ENCODE peak calls at places on chromosome 18, in ten cellular contexts. One of them, this sample, is unnamed.

GRCh38 chr18:43046324-43046723 is 69.2 kb downstream of the RIT2 start:
- DNase-seq in suprapubic skin: no peak
- DNase-seq in amniotic stem cell: no peak
- DNase-seq in PC-3: no peak
- DNase-seq in Peyer's patch: no peak
- DNase-seq in stimulated activated naive CD4-positive, alpha-beta T cell: no peak
- DNase-seq in BE2C: peak; percentile 61
- DNase-seq in activated T-helper 1 cell treated with anti-CD3 and anti-CD28 coated beads, Interleukin-2, amount 50 U/mL, for 16 hours: no peak
- DNase-seq in RCC 7860: no peak
- DNase-seq in AG04450: no peak
- DNase-seq in this sample: no peak

GRCh38 chr18:62790836-62791772 is 75.8 kb downstream of the PHLPP1 start:
- DNase-seq in suprapubic skin: no peak
- DNase-seq in amniotic stem cell: no peak
- DNase-seq in PC-3: no peak
- DNase-seq in Peyer's patch: no peak
- DNase-seq in stimulated activated naive CD4-positive, alpha-beta T cell: no peak
- DNase-seq in BE2C: no peak
- DNase-seq in activated T-helper 1 cell treated with anti-CD3 and anti-CD28 coated beads, Interleukin-2, amount 50 U/mL, for 16 hours: no peak
- DNase-seq in RCC 7860: no peak
- DNase-seq in AG04450: no peak
- DNase-seq in this sample: no peak

GRCh38 chr18:79108520-79109215 is 39.5 kb downstream of the ATP9B start:
- DNase-seq in suprapubic skin: no peak
- DNase-seq in amniotic stem cell: no peak
- DNase-seq in PC-3: no peak
- DNase-seq in Peyer's patch: no peak
- DNase-seq in stimulated activated naive CD4-positive, alpha-beta T cell: no peak
- DNase-seq in BE2C: no peak
- DNase-seq in activated T-helper 1 cell treated with anti-CD3 and anti-CD28 coated beads, Interleukin-2, amount 50 U/mL, for 16 hours: no peak
- DNase-seq in RCC 7860: no peak
- DNase-seq in AG04450: no peak
- DNase-seq in this sample: no peak

GRCh38 chr18:9055185-9055584 is 47.3 kb upstream of the NDUFV2 start:
- DNase-seq in suprapubic skin: no peak
- DNase-seq in amniotic stem cell: peak; percentile 61
- DNase-seq in PC-3: peak; percentile 90
- DNase-seq in Peyer's patch: no peak
- DNase-seq in stimulated activated naive CD4-positive, alpha-beta T cell: no peak
- DNase-seq in BE2C: no peak
- DNase-seq in activated T-helper 1 cell treated with anti-CD3 and anti-CD28 coated beads, Interleukin-2, amount 50 U/mL, for 16 hours: no peak
- DNase-seq in RCC 7860: peak; percentile 58
- DNase-seq in AG04450: peak; percentile 27
- DNase-seq in this sample: no peak

GRCh38 chr18:44594779-44595467 is 85.8 kb upstream of the SETBP1 start:
- DNase-seq in suprapubic skin: no peak
- DNase-seq in amniotic stem cell: peak; percentile 34
- DNase-seq in PC-3: peak; percentile 71
- DNase-seq in Peyer's patch: no peak
- DNase-seq in stimulated activated naive CD4-positive, alpha-beta T cell: no peak
- DNase-seq in BE2C: no peak
- DNase-seq in activated T-helper 1 cell treated with anti-CD3 and anti-CD28 coated beads, Interleukin-2, amount 50 U/mL, for 16 hours: no peak
- DNase-seq in RCC 7860: no peak
- DNase-seq in AG04450: no peak
- DNase-seq in this sample: no peak

GRCh38 chr18:49565656-49566055 is 3.8 kb downstream of the LIPG start:
- DNase-seq in suprapubic skin: no peak
- DNase-seq in amniotic stem cell: no peak
- DNase-seq in PC-3: no peak
- DNase-seq in Peyer's patch: no peak
- DNase-seq in stimulated activated naive CD4-positive, alpha-beta T cell: no peak
- DNase-seq in BE2C: no peak
- DNase-seq in activated T-helper 1 cell treated with anti-CD3 and anti-CD28 coated beads, Interleukin-2, amount 50 U/mL, for 16 hours: no peak
- DNase-seq in RCC 7860: no peak
- DNase-seq in AG04450: no peak
- DNase-seq in this sample: peak; percentile 21

GRCh38 chr18:32922951-32923430 is 150.2 kb upstream of the KLHL14 start:
- DNase-seq in suprapubic skin: no peak
- DNase-seq in amniotic stem cell: no peak
- DNase-seq in PC-3: no peak
- DNase-seq in Peyer's patch: no peak
- DNase-seq in stimulated activated naive CD4-positive, alpha-beta T cell: no peak
- DNase-seq in BE2C: no peak
- DNase-seq in activated T-helper 1 cell treated with anti-CD3 and anti-CD28 coated beads, Interleukin-2, amount 50 U/mL, for 16 hours: no peak
- DNase-seq in RCC 7860: no peak
- DNase-seq in AG04450: no peak
- DNase-seq in this sample: no peak

GRCh38 chr18:29157057-29157780 is 980.3 kb upstream of the CDH2 start:
- DNase-seq in suprapubic skin: no peak
- DNase-seq in amniotic stem cell: no peak
- DNase-seq in PC-3: peak; percentile 89
- DNase-seq in Peyer's patch: no peak
- DNase-seq in stimulated activated naive CD4-positive, alpha-beta T cell: no peak
- DNase-seq in BE2C: no peak
- DNase-seq in activated T-helper 1 cell treated with anti-CD3 and anti-CD28 coated beads, Interleukin-2, amount 50 U/mL, for 16 hours: no peak
- DNase-seq in RCC 7860: peak; percentile 46
- DNase-seq in AG04450: no peak
- DNase-seq in this sample: no peak

GRCh38 chr18:10417679-10418078 is 36.8 kb upstream of the APCDD1 start:
- DNase-seq in suprapubic skin: no peak
- DNase-seq in amniotic stem cell: no peak
- DNase-seq in PC-3: no peak
- DNase-seq in Peyer's patch: no peak
- DNase-seq in stimulated activated naive CD4-positive, alpha-beta T cell: no peak
- DNase-seq in BE2C: no peak
- DNase-seq in activated T-helper 1 cell treated with anti-CD3 and anti-CD28 coated beads, Interleukin-2, amount 50 U/mL, for 16 hours: no peak
- DNase-seq in RCC 7860: no peak
- DNase-seq in AG04450: no peak
- DNase-seq in this sample: no peak

GRCh38 chr18:50602466-50602865 is 42.6 kb downstream of the MAPK4 start:
- DNase-seq in suprapubic skin: no peak
- DNase-seq in amniotic stem cell: no peak
- DNase-seq in PC-3: no peak
- DNase-seq in Peyer's patch: no peak
- DNase-seq in stimulated activated naive CD4-positive, alpha-beta T cell: no peak
- DNase-seq in BE2C: no peak
- DNase-seq in activated T-helper 1 cell treated with anti-CD3 and anti-CD28 coated beads, Interleukin-2, amount 50 U/mL, for 16 hours: no peak
- DNase-seq in RCC 7860: no peak
- DNase-seq in AG04450: no peak
- DNase-seq in this sample: no peak

GRCh38 chr18:4631239-4631638 is 176.1 kb upstream of the DLGAP1 start:
- DNase-seq in suprapubic skin: no peak
- DNase-seq in amniotic stem cell: no peak
- DNase-seq in PC-3: no peak
- DNase-seq in Peyer's patch: no peak
- DNase-seq in stimulated activated naive CD4-positive, alpha-beta T cell: no peak
- DNase-seq in BE2C: no peak
- DNase-seq in activated T-helper 1 cell treated with anti-CD3 and anti-CD28 coated beads, Interleukin-2, amount 50 U/mL, for 16 hours: no peak
- DNase-seq in RCC 7860: no peak
- DNase-seq in AG04450: no peak
- DNase-seq in this sample: no peak

GRCh38 chr18:48290162-48290926 is 118.8 kb downstream of the ZBTB7C start:
- DNase-seq in suprapubic skin: no peak
- DNase-seq in amniotic stem cell: no peak
- DNase-seq in PC-3: no peak
- DNase-seq in Peyer's patch: no peak
- DNase-seq in stimulated activated naive CD4-positive, alpha-beta T cell: no peak
- DNase-seq in BE2C: no peak
- DNase-seq in activated T-helper 1 cell treated with anti-CD3 and anti-CD28 coated beads, Interleukin-2, amount 50 U/mL, for 16 hours: no peak
- DNase-seq in RCC 7860: no peak
- DNase-seq in AG04450: no peak
- DNase-seq in this sample: no peak

GRCh38 chr18:55506074-55506473 is 81.9 kb downstream of the TCF4 start:
- DNase-seq in suprapubic skin: no peak
- DNase-seq in amniotic stem cell: no peak
- DNase-seq in PC-3: no peak
- DNase-seq in Peyer's patch: no peak
- DNase-seq in stimulated activated naive CD4-positive, alpha-beta T cell: no peak
- DNase-seq in BE2C: no peak
- DNase-seq in activated T-helper 1 cell treated with anti-CD3 and anti-CD28 coated beads, Interleukin-2, amount 50 U/mL, for 16 hours: no peak
- DNase-seq in RCC 7860: no peak
- DNase-seq in AG04450: no peak
- DNase-seq in this sample: no peak

GRCh38 chr18:77316013-77316412 is 66.4 kb downstream of the GALR1 start:
- DNase-seq in suprapubic skin: no peak
- DNase-seq in amniotic stem cell: no peak
- DNase-seq in PC-3: no peak
- DNase-seq in Peyer's patch: no peak
- DNase-seq in stimulated activated naive CD4-positive, alpha-beta T cell: no peak
- DNase-seq in BE2C: no peak
- DNase-seq in activated T-helper 1 cell treated with anti-CD3 and anti-CD28 coated beads, Interleukin-2, amount 50 U/mL, for 16 hours: no peak
- DNase-seq in RCC 7860: no peak
- DNase-seq in AG04450: no peak
- DNase-seq in this sample: no peak

GRCh38 chr18:78979682-78980278 is at the start of gene SALL3:
- DNase-seq in suprapubic skin: no peak
- DNase-seq in amniotic stem cell: no peak
- DNase-seq in PC-3: no peak
- DNase-seq in Peyer's patch: no peak
- DNase-seq in stimulated activated naive CD4-positive, alpha-beta T cell: no peak
- DNase-seq in BE2C: no peak
- DNase-seq in activated T-helper 1 cell treated with anti-CD3 and anti-CD28 coated beads, Interleukin-2, amount 50 U/mL, for 16 hours: no peak
- DNase-seq in RCC 7860: no peak
- DNase-seq in AG04450: no peak
- DNase-seq in this sample: no peak

GRCh38 chr18:10518595-10519273 is 7.1 kb upstream of the NAPG start:
- DNase-seq in suprapubic skin: no peak
- DNase-seq in amniotic stem cell: no peak
- DNase-seq in PC-3: no peak
- DNase-seq in Peyer's patch: no peak
- DNase-seq in stimulated activated naive CD4-positive, alpha-beta T cell: no peak
- DNase-seq in BE2C: no peak
- DNase-seq in activated T-helper 1 cell treated with anti-CD3 and anti-CD28 coated beads, Interleukin-2, amount 50 U/mL, for 16 hours: no peak
- DNase-seq in RCC 7860: no peak
- DNase-seq in AG04450: no peak
- DNase-seq in this sample: no peak

GRCh38 chr18:6482198-6482977 is 67.7 kb upstream of the L3MBTL4 start:
- DNase-seq in suprapubic skin: peak; percentile 87
- DNase-seq in amniotic stem cell: no peak
- DNase-seq in PC-3: peak; percentile 45
- DNase-seq in Peyer's patch: peak; percentile 66
- DNase-seq in stimulated activated naive CD4-positive, alpha-beta T cell: no peak
- DNase-seq in BE2C: peak; percentile 37
- DNase-seq in activated T-helper 1 cell treated with anti-CD3 and anti-CD28 coated beads, Interleukin-2, amount 50 U/mL, for 16 hours: no peak
- DNase-seq in RCC 7860: no peak
- DNase-seq in AG04450: peak; percentile 3
- DNase-seq in this sample: peak; percentile 30

GRCh38 chr18:13141209-13141608 is 77.4 kb upstream of the LDLRAD4 start:
- DNase-seq in suprapubic skin: no peak
- DNase-seq in amniotic stem cell: no peak
- DNase-seq in PC-3: peak; percentile 11
- DNase-seq in Peyer's patch: no peak
- DNase-seq in stimulated activated naive CD4-positive, alpha-beta T cell: no peak
- DNase-seq in BE2C: no peak
- DNase-seq in activated T-helper 1 cell treated with anti-CD3 and anti-CD28 coated beads, Interleukin-2, amount 50 U/mL, for 16 hours: no peak
- DNase-seq in RCC 7860: no peak
- DNase-seq in AG04450: no peak
- DNase-seq in this sample: no peak

GRCh38 chr18:33114749-33115148 is 325.8 kb downstream of the CCDC178 start:
- DNase-seq in suprapubic skin: no peak
- DNase-seq in amniotic stem cell: no peak
- DNase-seq in PC-3: no peak
- DNase-seq in Peyer's patch: no peak
- DNase-seq in stimulated activated naive CD4-positive, alpha-beta T cell: no peak
- DNase-seq in BE2C: no peak
- DNase-seq in activated T-helper 1 cell treated with anti-CD3 and anti-CD28 coated beads, Interleukin-2, amount 50 U/mL, for 16 hours: no peak
- DNase-seq in RCC 7860: no peak
- DNase-seq in AG04450: no peak
- DNase-seq in this sample: peak; percentile 41

GRCh38 chr18:79985172-79985571 is 3.2 kb downstream of the TXNL4A start:
- DNase-seq in suprapubic skin: no peak
- DNase-seq in amniotic stem cell: no peak
- DNase-seq in PC-3: no peak
- DNase-seq in Peyer's patch: no peak
- DNase-seq in stimulated activated naive CD4-positive, alpha-beta T cell: no peak
- DNase-seq in BE2C: no peak
- DNase-seq in activated T-helper 1 cell treated with anti-CD3 and anti-CD28 coated beads, Interleukin-2, amount 50 U/mL, for 16 hours: no peak
- DNase-seq in RCC 7860: no peak
- DNase-seq in AG04450: no peak
- DNase-seq in this sample: no peak

GRCh38 chr18:63949068-63949737 is at the start of gene HMSD:
- DNase-seq in suprapubic skin: peak; percentile 67
- DNase-seq in amniotic stem cell: no peak
- DNase-seq in PC-3: peak; percentile 72
- DNase-seq in Peyer's patch: peak; percentile 78
- DNase-seq in stimulated activated naive CD4-positive, alpha-beta T cell: no peak
- DNase-seq in BE2C: peak; percentile 55
- DNase-seq in activated T-helper 1 cell treated with anti-CD3 and anti-CD28 coated beads, Interleukin-2, amount 50 U/mL, for 16 hours: peak; percentile 46
- DNase-seq in RCC 7860: peak; percentile 16
- DNase-seq in AG04450: no peak
- DNase-seq in this sample: peak; percentile 60

GRCh38 chr18:12645264-12645663 is 12.6 kb downstream of the SPIRE1 start:
- DNase-seq in suprapubic skin: no peak
- DNase-seq in amniotic stem cell: no peak
- DNase-seq in PC-3: peak; percentile 49
- DNase-seq in Peyer's patch: no peak
- DNase-seq in stimulated activated naive CD4-positive, alpha-beta T cell: no peak
- DNase-seq in BE2C: no peak
- DNase-seq in activated T-helper 1 cell treated with anti-CD3 and anti-CD28 coated beads, Interleukin-2, amount 50 U/mL, for 16 hours: no peak
- DNase-seq in RCC 7860: no peak
- DNase-seq in AG04450: no peak
- DNase-seq in this sample: no peak

GRCh38 chr18:58538604-58539386 is 90.1 kb downstream of the ALPK2 start:
- DNase-seq in suprapubic skin: no peak
- DNase-seq in amniotic stem cell: no peak
- DNase-seq in PC-3: no peak
- DNase-seq in Peyer's patch: no peak
- DNase-seq in stimulated activated naive CD4-positive, alpha-beta T cell: no peak
- DNase-seq in BE2C: no peak
- DNase-seq in activated T-helper 1 cell treated with anti-CD3 and anti-CD28 coated beads, Interleukin-2, amount 50 U/mL, for 16 hours: no peak
- DNase-seq in RCC 7860: no peak
- DNase-seq in AG04450: no peak
- DNase-seq in this sample: no peak

GRCh38 chr18:616380-616995 is 19.7 kb downstream of the CLUL1 start:
- DNase-seq in suprapubic skin: no peak
- DNase-seq in amniotic stem cell: peak; percentile 36
- DNase-seq in PC-3: peak; percentile 65
- DNase-seq in Peyer's patch: no peak
- DNase-seq in stimulated activated naive CD4-positive, alpha-beta T cell: peak; percentile 1
- DNase-seq in BE2C: no peak
- DNase-seq in activated T-helper 1 cell treated with anti-CD3 and anti-CD28 coated beads, Interleukin-2, amount 50 U/mL, for 16 hours: no peak
- DNase-seq in RCC 7860: peak; percentile 35
- DNase-seq in AG04450: no peak
- DNase-seq in this sample: peak; percentile 0

GRCh38 chr18:31156831-31157763 is 5.6 kb downstream of the DSC1 start:
- DNase-seq in suprapubic skin: no peak
- DNase-seq in amniotic stem cell: no peak
- DNase-seq in PC-3: peak; percentile 74
- DNase-seq in Peyer's patch: no peak
- DNase-seq in stimulated activated naive CD4-positive, alpha-beta T cell: no peak
- DNase-seq in BE2C: no peak
- DNase-seq in activated T-helper 1 cell treated with anti-CD3 and anti-CD28 coated beads, Interleukin-2, amount 50 U/mL, for 16 hours: no peak
- DNase-seq in RCC 7860: no peak
- DNase-seq in AG04450: no peak
- DNase-seq in this sample: no peak

GRCh38 chr18:49026501-49027378 is 76.0 kb upstream of the SMAD7 start:
- DNase-seq in suprapubic skin: no peak
- DNase-seq in amniotic stem cell: no peak
- DNase-seq in PC-3: no peak
- DNase-seq in Peyer's patch: peak; percentile 35
- DNase-seq in stimulated activated naive CD4-positive, alpha-beta T cell: no peak
- DNase-seq in BE2C: no peak
- DNase-seq in activated T-helper 1 cell treated with anti-CD3 and anti-CD28 coated beads, Interleukin-2, amount 50 U/mL, for 16 hours: no peak
- DNase-seq in RCC 7860: no peak
- DNase-seq in AG04450: no peak
- DNase-seq in this sample: no peak

This sample was measured in NCI-H2029.